ENCODE peak calls at places on chromosome 18, in ten cellular contexts. P is chondrocyte; N is RCC 7860; C is endothelial cell; B is NCI-H1092; K is CD8-positive, alpha-beta memory T cell; H is OCI-LY7; Z is GM10248; D is body of pancreas; E is left ventricle myocardium superior. J is an unnamed sample.

GRCh38 chr18:55585586-55586521 is 2.1 kb downstream of the TCF4 start:
- DNase-seq in P (no peak), N (no peak), C (no peak), B (no peak), K (no peak), H (peak; percentile 9), Z (no peak), D (no peak), E (no peak), J (no peak)

GRCh38 chr18:75253784-75254183 is 43.2 kb downstream of the TSHZ1 start:
- DNase-seq in P (no peak), N (no peak), C (no peak), B (no peak), K (no peak), H (no peak), Z (no peak), D (no peak), E (no peak), J (no peak)

GRCh38 chr18:78906066-78906465 is 73.6 kb upstream of the SALL3 start:
- DNase-seq in P (peak; percentile 77), N (no peak), C (no peak), B (no peak), K (no peak), H (no peak), Z (no peak), D (no peak), E (no peak), J (no peak)

GRCh38 chr18:25798026-25798537 is 292.3 kb downstream of the SS18 start:
- DNase-seq in P (no peak), N (no peak), C (no peak), B (no peak), K (no peak), H (no peak), Z (no peak), D (no peak), E (no peak), J (no peak)

GRCh38 chr18:10130626-10131025 is 216.8 kb downstream of the VAPA start:
- DNase-seq in P (no peak), N (no peak), C (no peak), B (no peak), K (no peak), H (no peak), Z (no peak), D (no peak), E (no peak), J (no peak)

GRCh38 chr18:10475633-10476388 is 21.4 kb downstream of the APCDD1 start:
- DNase-seq in P (no peak), N (no peak), C (no peak), B (no peak), K (no peak), H (peak; percentile 25), Z (no peak), D (no peak), E (no peak), J (no peak)

GRCh38 chr18:8080092-8080491 is 513.0 kb downstream of the PTPRM start:
- DNase-seq in P (no peak), N (no peak), C (no peak), B (no peak), K (no peak), H (no peak), Z (no peak), D (no peak), E (no peak), J (no peak)

GRCh38 chr18:3525870-3526420 is 76.0 kb downstream of the TGIF1 start:
- DNase-seq in P (no peak), N (no peak), C (no peak), B (no peak), K (peak; percentile 70), H (no peak), Z (peak; percentile 59), D (no peak), E (no peak), J (no peak)

GRCh38 chr18:55546873-55547704 is 40.9 kb downstream of the TCF4 start:
- DNase-seq in P (no peak), N (peak; percentile 25), C (no peak), B (no peak), K (no peak), H (no peak), Z (no peak), D (no peak), E (peak; percentile 31), J (peak; percentile 14)

GRCh38 chr18:9444549-9444948 is 30.8 kb upstream of the RALBP1 start:
- DNase-seq in P (no peak), N (no peak), C (no peak), B (no peak), K (no peak), H (no peak), Z (no peak), D (no peak), E (no peak), J (no peak)

GRCh38 chr18:77140439-77141109 is 8.0 kb upstream of the MBP start:
- DNase-seq in P (no peak), N (no peak), C (no peak), B (no peak), K (no peak), H (peak; percentile 17), Z (no peak), D (no peak), E (peak; percentile 67), J (no peak)

GRCh38 chr18:8890957-8891464 is 185.7 kb downstream of the MTCL1 start:
- DNase-seq in P (no peak), N (peak; percentile 99), C (no peak), B (no peak), K (no peak), H (no peak), Z (no peak), D (no peak), E (no peak), J (no peak)

GRCh38 chr18:21557607-21558253 is 42.8 kb downstream of the ESCO1 start:
- DNase-seq in P (no peak), N (no peak), C (no peak), B (no peak), K (no peak), H (no peak), Z (no peak), D (peak; percentile 46), E (no peak), J (no peak)

GRCh38 chr18:79635127-79635726 is 44.4 kb upstream of the CTDP1 start:
- DNase-seq in P (no peak), N (no peak), C (no peak), B (no peak), K (no peak), H (no peak), Z (no peak), D (no peak), E (no peak), J (no peak)

GRCh38 chr18:73942081-73942625 is 205.5 kb downstream of the FBXO15 start:
- DNase-seq in P (no peak), N (no peak), C (no peak), B (peak; percentile 21), K (no peak), H (no peak), Z (no peak), D (no peak), E (no peak), J (no peak)

GRCh38 chr18:58965930-58966662 is 101.4 kb downstream of the ZNF532 start:
- DNase-seq in P (no peak), N (no peak), C (no peak), B (no peak), K (no peak), H (peak; percentile 24), Z (no peak), D (no peak), E (no peak), J (no peak)

GRCh38 chr18:23877371-23877770 is 137.2 kb upstream of the TTC39C start:
- DNase-seq in P (no peak), N (no peak), C (no peak), B (no peak), K (no peak), H (no peak), Z (no peak), D (no peak), E (no peak), J (no peak)

GRCh38 chr18:27144672-27145071 is 40.4 kb downstream of the CHST9 start:
- DNase-seq in P (no peak), N (peak; percentile 31), C (no peak), B (no peak), K (no peak), H (no peak), Z (no peak), D (no peak), E (no peak), J (no peak)

GRCh38 chr18:32772580-32773186 is at the start of gene KLHL14:
- DNase-seq in P (no peak), N (peak; percentile 74), C (no peak), B (no peak), K (no peak), H (peak; percentile 39), Z (no peak), D (no peak), E (no peak), J (no peak)

GRCh38 chr18:3577456-3577855 is 127.5 kb downstream of the TGIF1 start:
- DNase-seq in P (no peak), N (no peak), C (no peak), B (no peak), K (no peak), H (no peak), Z (no peak), D (no peak), E (no peak), J (peak; percentile 31)

GRCh38 chr18:50878345-50879301 is at the start of gene ME2:
- DNase-seq in P (peak; percentile 96), N (peak; percentile 81), C (peak; percentile 97), B (peak; percentile 88), K (peak; percentile 85), H (peak; percentile 84), Z (peak; percentile 98), D (peak; percentile 91), E (peak; percentile 95), J (peak; percentile 90)

GRCh38 chr18:834086-834720 is 22.2 kb upstream of the YES1 start:
- DNase-seq in P (no peak), N (no peak), C (no peak), B (no peak), K (no peak), H (no peak), Z (no peak), D (no peak), E (no peak), J (no peak)

GRCh38 chr18:77763530-77763929 is 513.9 kb downstream of the GALR1 start:
- DNase-seq in P (no peak), N (no peak), C (no peak), B (no peak), K (no peak), H (no peak), Z (no peak), D (no peak), E (no peak), J (no peak)

GRCh38 chr18:59459352-59460059 is 100.4 kb upstream of the LMAN1 start:
- DNase-seq in P (no peak), N (peak; percentile 50), C (no peak), B (no peak), K (no peak), H (peak; percentile 5), Z (peak; percentile 40), D (no peak), E (no peak), J (peak; percentile 29)

GRCh38 chr18:23099621-23100020 is 35.7 kb upstream of the CABLES1 start:
- DNase-seq in P (peak; percentile 39), N (peak; percentile 70), C (no peak), B (no peak), K (no peak), H (no peak), Z (no peak), D (no peak), E (no peak), J (no peak)

GRCh38 chr18:64100136-64100922 is 48.6 kb downstream of the LINC00305 start:
- DNase-seq in P (no peak), N (no peak), C (no peak), B (peak; percentile 40), K (no peak), H (peak; percentile 58), Z (no peak), D (no peak), E (no peak), J (no peak)

GRCh38 chr18:24702001-24702400 is 241.6 kb downstream of the HRH4 start:
- DNase-seq in P (no peak), N (no peak), C (no peak), B (no peak), K (no peak), H (no peak), Z (no peak), D (no peak), E (no peak), J (no peak)

GRCh38 chr18:75638597-75639467 is 211.3 kb upstream of the SMIM21 start:
- DNase-seq in P (no peak), N (no peak), C (no peak), B (no peak), K (no peak), H (no peak), Z (no peak), D (no peak), E (peak; percentile 64), J (peak; percentile 50)